ENCODE peak calls at places on chromosomes 6 and 20, in ten cellular contexts. S is uterus, A is fibroblast of lung, J is breast epithelium, Z is esophagus squamous epithelium, K is AG04450, B is HCT116, X is PC-9, W is left ventricle myocardium inferior, E is ovary. D is an unnamed sample.

GRCh38 chr20:3106658-3107463 is 22.3 kb upstream of the AVP start:
- DNase-seq in J (no peak), S (no peak), Z (no peak), A (no peak), X (no peak), B (no peak), W (no peak), E (no peak), K (no peak), D (no peak)

GRCh38 chr6:134826889-134827737 is 122.8 kb downstream of the ALDH8A1 start:
- DNase-seq in X (peak), B (no peak), S (peak), W (peak), J (peak), E (peak), Z (no peak), A (peak), K (peak), D (peak)

GRCh38 chr6:56357616-56358373 is 110.4 kb upstream of the COL21A1 start:
- DNase-seq in A (peak), K (no peak), Z (no peak), J (no peak), E (no peak), W (no peak), X (no peak), B (no peak), S (no peak), D (no peak)

GRCh38 chr6:150299873-150300485 is 68.8 kb upstream of the IYD start:
- DNase-seq in W (peak), K (no peak), E (no peak), X (no peak), A (no peak), S (no peak), J (no peak), B (no peak), Z (no peak), D (no peak)

GRCh38 chr6:127811939-127812338 is 88.9 kb downstream of the THEMIS start:
- DNase-seq in S (no peak), J (no peak), B (no peak), W (no peak), A (peak), E (no peak), Z (no peak), K (no peak), X (no peak), D (no peak)

GRCh38 chr20:9202440-9203080 is 133.7 kb downstream of the PLCB4 start:
- DNase-seq in E (no peak), X (no peak), J (no peak), B (no peak), K (no peak), S (no peak), A (peak), W (no peak), Z (no peak), D (no peak)

GRCh38 chr6:146598785-146599405 is at the start of gene ADGB:
- DNase-seq in W (peak), X (no peak), K (peak), B (no peak), Z (no peak), S (peak), A (peak), J (no peak), E (peak), D (peak)

GRCh38 chr20:9415426-9415825 is 99.0 kb upstream of the LAMP5 start:
- DNase-seq in B (no peak), X (no peak), S (no peak), J (no peak), K (no peak), Z (no peak), W (no peak), A (no peak), E (no peak), D (no peak)

GRCh38 chr20:49340161-49340966 is 62.5 kb upstream of the ZNFX1 start:
- DNase-seq in J (no peak), W (peak), B (no peak), E (no peak), X (no peak), S (no peak), K (no peak), Z (no peak), A (peak), D (no peak)

GRCh38 chr20:50632701-50633100 is 58.6 kb downstream of the RIPOR3 start:
- DNase-seq in K (no peak), A (no peak), B (no peak), Z (no peak), W (no peak), S (no peak), X (no peak), J (no peak), E (no peak), D (no peak)

GRCh38 chr20:49052334-49052733 is 6.2 kb downstream of the CSE1L start:
- DNase-seq in X (no peak), A (peak), K (no peak), Z (no peak), J (no peak), S (no peak), W (no peak), E (no peak), B (no peak), D (no peak)

GRCh38 chr20:24781061-24781980 is 167.7 kb upstream of the CST7 start:
- DNase-seq in E (no peak), K (no peak), W (no peak), S (no peak), Z (no peak), B (no peak), X (no peak), A (peak), J (no peak), D (no peak)

GRCh38 chr6:31441368-31442267 is 38.2 kb downstream of the MICA start:
- DNase-seq in X (no peak), K (peak), E (peak), A (peak), J (peak), B (no peak), W (peak), Z (peak), S (peak), D (peak)

GRCh38 chr6:87731818-87732661 is 30.0 kb upstream of the AKIRIN2 start:
- DNase-seq in J (peak), W (peak), Z (no peak), K (peak), B (peak), S (peak), E (peak), A (peak), X (peak), D (peak)

GRCh38 chr20:19971121-19971520 is 46.0 kb upstream of the NAA20 start:
- DNase-seq in W (no peak), X (no peak), A (no peak), E (no peak), S (no peak), K (no peak), J (no peak), B (no peak), Z (no peak), D (no peak)

GRCh38 chr20:41171736-41172295 is 34.5 kb downstream of the PLCG1 start:
- DNase-seq in X (no peak), B (no peak), K (no peak), A (no peak), S (peak), W (no peak), Z (no peak), J (peak), E (no peak), D (no peak)

GRCh38 chr6:17280552-17281090 is 540 bp upstream of the RBM24 start:
- DNase-seq in E (peak), X (no peak), J (no peak), S (peak), K (no peak), Z (no peak), W (peak), B (no peak), A (peak), D (peak)

GRCh38 chr6:81215092-81215432 is 537.4 kb downstream of the TENT5A start:
- DNase-seq in X (no peak), W (no peak), K (no peak), B (no peak), Z (no peak), E (no peak), J (no peak), S (no peak), A (no peak), D (no peak)

GRCh38 chr6:19831358-19831757 is 5.8 kb upstream of the ID4 start:
- DNase-seq in X (no peak), W (no peak), Z (no peak), K (no peak), B (no peak), E (no peak), J (no peak), A (no peak), S (no peak), D (no peak)

GRCh38 chr6:160135922-160136655 is 14.5 kb downstream of the SLC22A1 start:
- DNase-seq in A (no peak), W (no peak), Z (no peak), J (no peak), X (no peak), E (no peak), K (no peak), S (no peak), B (no peak), D (no peak)

GRCh38 chr6:11495565-11496145 is 41.9 kb upstream of the TMEM170B start:
- DNase-seq in X (no peak), B (no peak), Z (no peak), W (no peak), A (no peak), J (no peak), E (no peak), S (no peak), K (no peak), D (no peak)

GRCh38 chr6:12761376-12762115 is 45.0 kb downstream of the PHACTR1 start:
- DNase-seq in B (no peak), E (no peak), W (no peak), Z (no peak), X (no peak), J (no peak), A (peak), K (no peak), S (no peak), D (no peak)

GRCh38 chr6:15539722-15540270 is 123.0 kb downstream of the DTNBP1 start:
- DNase-seq in K (no peak), W (no peak), B (no peak), A (no peak), S (no peak), E (no peak), Z (no peak), J (no peak), X (no peak), D (no peak)

GRCh38 chr6:37569999-37570776 is 70.5 kb upstream of the CCDC167 start:
- DNase-seq in A (no peak), B (no peak), Z (no peak), E (no peak), W (no peak), J (no peak), X (no peak), S (no peak), K (no peak), D (no peak)

GRCh38 chr6:44105993-44106740 is 21.1 kb downstream of the MRPL14 start:
- DNase-seq in W (no peak), B (no peak), Z (no peak), S (no peak), A (peak), X (no peak), E (no peak), J (no peak), K (no peak), D (no peak)

GRCh38 chr20:14757728-14758127 is 420.3 kb upstream of the FLRT3 start:
- DNase-seq in W (no peak), J (no peak), Z (no peak), A (no peak), X (no peak), B (no peak), S (no peak), K (no peak), E (no peak), D (no peak)

GRCh38 chr20:20850407-20850806 is 138.0 kb upstream of the RALGAPA2 start:
- DNase-seq in K (no peak), W (no peak), A (no peak), X (no peak), B (no peak), S (no peak), E (no peak), J (no peak), Z (no peak), D (no peak)

GRCh38 chr6:73394577-73395354 is at the start of gene DDX43:
- DNase-seq in X (peak), W (peak), B (no peak), K (no peak), J (no peak), E (peak), S (peak), Z (peak), A (peak), D (peak)

GRCh38 chr6:160667854-160668481 is 3.9 kb upstream of the LPA start:
- DNase-seq in S (no peak), K (no peak), E (no peak), W (no peak), B (peak), A (no peak), Z (no peak), J (no peak), X (no peak), D (no peak)

GRCh38 chr6:135983720-135984343 is 132.3 kb downstream of the PDE7B start:
- DNase-seq in S (no peak), X (no peak), A (peak), J (no peak), B (no peak), Z (no peak), E (no peak), K (no peak), W (no peak), D (no peak)

GRCh38 chr6:139977887-139978332 is 603.5 kb upstream of the CITED2 start:
- DNase-seq in S (no peak), W (no peak), Z (no peak), A (peak), B (no peak), X (peak), J (peak), E (no peak), K (no peak), D (no peak)

DNA sequence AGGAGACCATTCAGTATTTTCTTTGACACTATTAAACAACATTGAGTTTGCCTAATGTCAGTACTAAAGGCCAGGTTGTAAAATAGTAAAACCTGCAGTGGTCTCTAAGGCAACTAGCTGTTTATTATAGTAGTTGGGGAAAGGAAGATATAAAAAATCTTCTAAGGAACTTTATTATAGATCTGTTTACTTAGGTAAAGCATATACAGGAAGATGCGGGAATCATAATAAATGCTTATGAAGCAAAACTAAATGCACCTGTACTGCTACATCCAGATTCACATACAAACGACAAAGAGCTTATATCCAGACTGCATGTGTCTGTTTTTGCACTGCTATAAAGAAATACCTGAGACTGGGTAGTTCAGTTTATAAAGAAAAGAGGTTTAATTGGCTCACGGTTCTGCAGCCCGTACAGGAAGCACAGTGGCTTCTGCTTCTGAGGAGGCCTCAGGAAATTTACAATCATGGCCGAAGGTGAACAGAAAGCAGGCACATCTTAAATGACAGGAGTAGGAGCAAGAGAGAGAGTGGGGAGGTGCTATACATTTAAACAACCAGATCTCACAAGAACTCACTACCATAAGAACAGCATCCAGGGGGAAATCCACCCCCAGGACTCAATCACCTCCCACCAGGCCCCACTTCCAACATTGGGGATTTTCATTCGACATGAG is 8.7 kb upstream of the TRIM39 start:
- DNase-seq in Z (no peak), W (no peak), K (no peak), J (no peak), B (no peak), E (no peak), S (no peak), X (no peak), A (no peak), D (no peak)
- H3K4me3 ChIP-seq in Z (no peak), W (no peak), K (no peak), J (no peak), B (no peak), E (no peak), S (no peak), X (no peak), A (no peak), D (no peak)

DNA sequence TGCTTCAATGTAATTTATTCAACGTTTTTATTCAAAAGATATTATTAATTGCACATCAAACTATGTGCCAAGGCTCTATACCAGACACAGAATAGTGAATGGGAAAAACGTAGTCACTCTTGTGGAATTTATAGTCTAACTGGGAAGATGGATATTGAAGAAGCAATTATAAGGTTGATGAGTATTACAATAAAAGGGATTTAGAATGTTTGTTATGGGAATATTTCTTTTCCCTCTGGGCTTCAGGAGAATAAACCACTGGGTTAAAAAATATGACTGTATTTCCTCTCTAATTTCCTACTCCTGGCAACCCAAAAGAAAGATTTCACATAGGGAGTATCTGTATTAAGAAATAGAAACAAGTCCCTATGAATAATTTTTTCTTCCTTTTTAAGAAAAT is 25.1 kb upstream of the UTRN start:
- DNase-seq in X (no peak), B (no peak), W (no peak), Z (no peak), E (no peak), J (no peak), A (peak), K (no peak), S (no peak), D (no peak)
- H3K27ac ChIP-seq in X (no peak), B (no peak), W (peak), Z (no peak), E (no peak), J (no peak), A (no peak), K (no peak), S (no peak), D (peak)

DNA sequence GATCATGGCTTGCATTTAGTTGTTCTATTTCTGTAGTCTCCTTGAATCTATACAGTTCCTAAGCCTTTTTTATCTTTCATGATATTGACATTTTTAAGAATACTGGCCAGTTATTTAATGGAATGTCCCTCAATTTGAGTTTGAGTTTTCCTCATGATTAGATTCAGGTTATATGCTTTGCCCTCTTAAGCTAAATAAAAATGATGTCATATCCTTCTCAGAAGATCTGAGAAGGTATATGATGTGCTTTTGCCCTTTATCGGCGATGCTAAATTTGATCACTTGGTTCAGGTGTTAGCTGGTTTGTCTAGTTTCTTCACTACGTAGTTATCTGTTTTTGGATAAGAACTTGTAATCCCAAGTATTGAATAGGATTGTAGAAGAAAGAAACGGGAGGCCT is 509.8 kb upstream of the SOX4 start:
- DNase-seq in A (no peak), B (no peak), X (no peak), W (no peak), S (no peak), E (no peak), K (no peak), J (no peak), Z (no peak), D (no peak)
- H3K4me3 ChIP-seq in A (no peak), B (no peak), X (no peak), W (no peak), S (no peak), E (no peak), K (no peak), J (no peak), Z (no peak), D (no peak)

GRCh38 chr6:21598662-21599061 is 5.1 kb downstream of the SOX4 start:
- DNase-seq in S (no peak), W (no peak), A (peak), X (no peak), K (no peak), B (no peak), E (no peak), Z (no peak), J (peak), D (no peak)
- H3K27ac ChIP-seq in S (peak), W (no peak), A (no peak), X (no peak), K (no peak), B (no peak), E (no peak), Z (no peak), J (peak), D (peak)

DNA sequence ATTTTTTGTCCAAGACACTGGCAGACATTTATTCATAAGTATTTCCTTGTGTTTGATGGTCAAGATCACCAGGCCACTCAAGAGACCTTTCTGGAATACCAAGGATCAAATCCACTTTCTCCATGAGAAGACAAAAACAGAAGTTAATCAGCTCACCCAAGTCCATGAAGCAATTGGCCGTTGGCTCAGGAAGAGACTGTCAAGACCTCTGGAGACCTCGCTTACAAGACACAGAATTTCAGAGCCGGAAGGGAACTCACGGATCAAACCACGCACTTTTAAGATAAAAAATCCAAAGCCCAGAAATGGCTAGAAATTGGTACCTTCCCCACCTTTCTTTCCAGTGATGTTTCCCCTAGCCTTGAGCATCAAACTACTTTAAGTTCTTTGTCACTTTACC is 3.3 kb downstream of the TRERF1 start:
- DNase-seq in J (no peak), B (no peak), E (no peak), K (no peak), W (no peak), X (no peak), A (no peak), S (no peak), Z (no peak), D (no peak)
- H3K4me3 ChIP-seq in J (no peak), B (no peak), E (no peak), K (peak), W (peak), X (peak), A (peak), S (no peak), Z (peak), D (no peak)

DNA sequence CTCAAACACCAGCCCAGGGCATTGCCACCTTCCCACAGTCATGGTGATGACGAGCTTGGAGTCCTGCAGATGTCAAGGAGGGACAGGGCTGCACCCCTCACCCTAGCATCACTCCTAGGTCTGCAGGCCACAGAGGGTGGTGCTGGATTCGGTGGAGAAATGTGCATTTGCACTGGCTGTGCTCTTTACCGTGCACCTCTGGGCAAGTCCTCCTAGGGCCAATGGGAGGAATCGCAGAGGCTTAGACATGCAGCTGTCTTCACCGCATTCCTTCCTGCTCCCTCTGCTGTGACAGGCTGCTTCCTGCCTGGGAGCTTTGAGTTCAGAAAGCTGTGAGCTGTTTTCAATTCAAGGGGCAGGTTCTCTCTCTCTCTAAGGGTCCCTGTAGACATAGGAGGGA is 85.0 kb downstream of the EDN3 start:
- DNase-seq in X (no peak), B (no peak), E (no peak), Z (no peak), A (no peak), W (no peak), S (no peak), J (no peak), K (no peak), D (no peak)
- H3K27ac ChIP-seq in X (no peak), B (no peak), E (no peak), Z (peak), A (no peak), W (no peak), S (no peak), J (no peak), K (no peak), D (no peak)

DNA sequence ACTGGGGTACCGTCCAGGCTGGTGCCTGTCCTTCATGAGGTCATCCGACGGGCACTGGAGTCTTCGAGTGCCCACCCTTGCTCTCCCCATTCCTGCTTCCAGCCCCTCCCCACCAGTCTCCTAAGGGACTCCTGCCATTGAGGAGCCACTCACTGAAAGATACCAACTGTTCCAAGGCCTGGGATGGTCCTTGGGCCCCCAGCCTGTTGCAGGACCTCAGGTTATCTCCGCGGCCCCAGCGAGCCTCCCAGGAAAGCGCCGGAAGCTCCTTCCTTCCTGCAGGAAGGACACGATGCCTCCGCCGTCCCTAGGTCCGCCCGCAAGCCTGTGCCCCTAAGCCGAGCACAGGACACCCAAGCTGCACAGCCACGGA is 1.2 kb downstream of the NKAIN4 start:
- DNase-seq in J (no peak), E (no peak), Z (no peak), W (no peak), K (no peak), B (no peak), S (no peak), A (no peak), X (no peak), D (no peak)
- H3K4me3 ChIP-seq in J (peak), E (no peak), Z (peak), W (peak), K (no peak), B (no peak), S (peak), A (no peak), X (no peak), D (peak)

GRCh38 chr6:137315081-137315480 is 95.9 kb upstream of the IFNGR1 start:
- DNase-seq in E (no peak), A (no peak), W (no peak), X (no peak), Z (no peak), S (no peak), K (no peak), B (no peak), J (no peak), D (no peak)
- H3K27ac ChIP-seq in E (no peak), A (no peak), W (no peak), X (no peak), Z (no peak), S (no peak), K (no peak), B (no peak), J (no peak), D (no peak)